ENCODE peak calls at places on chromosomes 13 and 19, in five cellular contexts. X is spleen, W is GM12892, M is GM12891, N is heart left ventricle. A is an unnamed sample.

GRCh38 chr19:29854033-29854432 is 42.2 kb downstream of the CCNE1 start:
- DNase-seq in X (no peak), W (no peak), M (no peak), N (no peak), A (no peak)

GRCh38 chr13:46531953-46532352 is 21.0 kb upstream of the LRCH1 start:
- DNase-seq in X (no peak), W (no peak), M (no peak), N (no peak), A (no peak)

GRCh38 chr13:91153372-91153771 is 194.1 kb upstream of the MIR17HG start:
- DNase-seq in X (no peak), W (no peak), M (no peak), N (no peak), A (no peak)

GRCh38 chr13:96968027-96968426 is 26.2 kb downstream of the OXGR1 start:
- DNase-seq in X (no peak), W (no peak), M (no peak), N (no peak), A (no peak)

GRCh38 chr19:40791349-40791748 is 7.6 kb upstream of the EGLN2 start:
- DNase-seq in X (no peak), W (no peak), M (no peak), N (no peak), A (no peak)

GRCh38 chr13:97000295-97000925 is 6.1 kb upstream of the OXGR1 start:
- DNase-seq in X (no peak), W (no peak), M (no peak), N (no peak), A (no peak)

GRCh38 chr19:17385878-17386611 is 8.0 kb downstream of the CCDC194 start:
- DNase-seq in X (peak), W (peak), M (no peak), N (peak), A (peak)

GRCh38 chr13:50116430-50116973 is 101.3 kb downstream of the KCNRG start:
- DNase-seq in X (no peak), W (no peak), M (no peak), N (no peak), A (no peak)

GRCh38 chr13:71613347-71613746 is 253.7 kb downstream of the DACH1 start:
- DNase-seq in X (no peak), W (no peak), M (no peak), N (no peak), A (no peak)

GRCh38 chr19:38678891-38679494 is 31.5 kb downstream of the ACTN4 start:
- DNase-seq in X (no peak), W (no peak), M (no peak), N (no peak), A (no peak)

GRCh38 chr13:94702181-94703041 is 9.9 kb downstream of the SOX21 start:
- DNase-seq in X (no peak), W (no peak), M (no peak), N (no peak), A (no peak)

DNA sequence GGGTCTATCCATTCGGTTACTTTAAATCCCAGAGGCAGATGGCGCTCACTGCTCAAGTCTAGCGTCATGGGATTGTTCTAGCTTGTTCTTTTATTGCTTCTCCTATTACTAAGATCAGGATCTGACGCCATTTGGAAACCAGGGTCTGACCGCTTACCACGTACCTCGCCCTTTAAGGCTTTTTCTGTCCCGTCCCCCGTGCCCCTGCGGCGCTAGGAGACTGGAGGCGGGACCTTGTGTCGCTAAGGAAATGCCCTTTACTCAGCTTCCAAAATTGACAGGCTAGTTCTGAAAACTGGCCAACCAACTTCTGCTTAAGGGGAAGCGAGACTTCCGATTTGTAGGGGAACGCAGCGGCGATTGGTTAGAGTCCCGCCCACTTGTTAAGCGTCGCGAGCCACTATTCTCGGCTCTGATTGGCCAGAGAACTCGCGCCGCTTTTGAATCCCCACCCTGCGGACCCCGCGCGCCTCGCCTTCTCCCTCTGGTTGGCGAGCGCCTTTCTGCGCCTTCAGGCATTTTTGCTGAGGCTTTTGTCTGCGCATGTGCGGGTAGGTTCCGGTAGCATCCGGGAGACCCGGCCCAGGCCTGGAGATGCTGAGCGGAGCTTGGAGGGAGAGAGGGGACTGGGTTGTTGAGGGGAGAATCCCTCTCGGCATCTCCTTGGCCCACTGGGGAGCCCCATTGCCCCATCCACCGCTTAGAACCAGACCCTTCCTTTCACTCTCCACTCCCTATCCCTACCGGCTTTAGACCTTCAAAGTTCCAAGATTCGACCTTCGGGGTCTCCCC is 3.9 kb upstream of the C19orf84 start:
- DNase-seq in X (peak), W (peak), M (peak), N (peak), A (peak)
- TF ChIP-seq POLR2A in X (no peak), W (peak), M (peak), N (no peak), A (no peak)

DNA sequence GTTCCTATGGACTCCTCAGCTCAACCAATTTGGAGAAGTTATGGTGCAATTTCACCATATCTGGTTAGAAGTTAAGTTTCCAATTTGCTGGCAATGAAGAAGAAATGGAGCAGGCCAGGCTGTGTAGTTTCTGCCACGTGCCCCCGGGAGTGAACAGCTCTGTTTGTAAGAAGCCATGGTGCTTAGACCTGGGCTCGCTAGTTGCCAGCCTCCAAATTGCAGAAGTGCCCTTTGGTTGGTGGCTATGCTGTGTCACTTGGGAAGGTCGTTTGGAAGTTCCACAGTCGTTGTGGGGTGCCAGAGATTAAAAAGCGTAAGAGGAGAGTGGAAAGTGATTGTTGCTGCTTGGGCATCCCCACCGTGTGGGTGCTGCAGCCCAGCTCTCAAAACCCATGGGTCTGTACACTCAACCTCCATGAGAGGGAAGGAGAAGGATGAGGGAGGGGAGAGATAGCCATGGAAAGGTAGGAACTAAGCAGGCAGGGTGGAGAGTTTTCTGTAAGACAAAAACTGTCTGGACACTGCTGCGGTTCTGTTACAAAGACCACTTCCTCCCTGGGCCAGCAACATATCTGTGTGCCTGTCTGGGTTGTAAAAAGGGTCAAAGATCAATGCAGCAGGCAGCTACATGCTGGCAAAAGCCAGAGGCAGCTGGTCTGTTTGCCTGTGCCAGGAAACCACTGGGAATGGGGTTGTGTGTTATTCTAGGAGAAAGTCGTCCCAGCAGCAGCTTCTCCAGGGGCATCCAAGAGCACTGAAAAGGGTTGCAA is 10.8 kb downstream of the ALOX5AP start:
- DNase-seq in X (no peak), W (no peak), M (no peak), N (no peak), A (no peak)
- TF ChIP-seq POLR2A in X (no peak), W (no peak), M (no peak), N (no peak), A (peak)

GRCh38 chr19:18519962-18520847 is 1.7 kb downstream of the ELL start:
- DNase-seq in X (peak), W (no peak), M (no peak), N (no peak), A (peak)
- TF ChIP-seq POLR2A in X (no peak), W (no peak), M (no peak), N (no peak), A (peak)

DNA sequence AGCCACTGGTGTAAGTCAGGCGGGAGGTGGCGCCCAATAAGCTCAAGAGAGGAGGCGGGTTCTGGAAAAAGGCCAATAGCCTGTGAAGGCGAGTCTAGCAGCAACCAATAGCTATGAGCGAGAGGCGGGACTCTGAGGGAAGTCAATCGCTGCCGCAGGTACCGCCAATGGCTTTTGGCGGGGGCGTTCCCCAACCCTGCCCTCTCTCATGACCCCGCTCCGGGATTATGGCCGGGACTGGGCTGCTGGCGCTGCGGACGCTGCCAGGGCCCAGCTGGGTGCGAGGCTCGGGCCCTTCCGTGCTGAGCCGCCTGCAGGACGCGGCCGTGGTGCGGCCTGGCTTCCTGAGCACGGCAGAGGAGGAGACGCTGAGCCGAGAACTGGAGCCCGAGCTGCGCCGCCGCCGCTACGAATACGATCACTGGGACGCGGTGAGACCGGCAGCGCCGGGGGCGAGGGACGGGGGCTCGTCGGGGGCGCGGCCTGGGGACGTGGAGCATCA is at the start of gene ALKBH7:
- DNase-seq in X (peak), W (peak), M (peak), N (peak), A (peak)
- TF ChIP-seq POLR2A in X (peak), W (peak), M (no peak), N (no peak), A (peak)